ENCODE peak calls at places on chromosomes 6 and 20, in six cellular contexts. E, A, N, P, Q and Y are unnamed samples.

GRCh38 chr6:3311798-3312197 is 53.1 kb downstream of the PSMG4 start:
- DNase-seq in N (no peak), P (no peak), E (no peak), Q (no peak), A (no peak), Y (no peak)

GRCh38 chr6:55046869-55047422 is 127.4 kb upstream of the HCRTR2 start:
- DNase-seq in Q (peak), E (no peak), P (no peak), N (no peak), A (no peak), Y (no peak)

GRCh38 chr6:40528051-40528450 is 59.1 kb downstream of the LRFN2 start:
- DNase-seq in A (no peak), E (no peak), N (no peak), P (no peak), Q (no peak), Y (no peak)

GRCh38 chr6:157246771-157247484 is 76.4 kb downstream of the TMEM242 start:
- DNase-seq in A (no peak), Q (no peak), P (no peak), N (no peak), E (no peak), Y (no peak)

GRCh38 chr6:100346828-100347227 is 117.9 kb downstream of the SIM1 start:
- DNase-seq in P (no peak), Q (no peak), E (no peak), A (no peak), N (no peak), Y (no peak)

GRCh38 chr6:21953831-21954801 is 342.7 kb downstream of the PRL start:
- DNase-seq in E (no peak), P (no peak), Q (peak), N (no peak), A (no peak), Y (no peak)

GRCh38 chr6:125201961-125202729 is 48.6 kb downstream of the TPD52L1 start:
- DNase-seq in E (peak), Q (no peak), P (no peak), N (no peak), A (peak), Y (peak)

GRCh38 chr6:35687658-35688604 is 784 bp downstream of the FKBP5 start:
- DNase-seq in P (peak), E (peak), N (peak), Q (peak), A (peak), Y (peak)

GRCh38 chr20:59945731-59946130 is 5.5 kb downstream of the FAM217B start:
- DNase-seq in A (no peak), E (no peak), P (no peak), Q (no peak), N (no peak), Y (no peak)

GRCh38 chr6:18022398-18023231 is 35.2 kb upstream of the KIF13A start:
- DNase-seq in E (no peak), Q (peak), P (no peak), A (no peak), N (no peak), Y (no peak)

GRCh38 chr20:12414446-12415274 is 497.0 kb downstream of the BTBD3 start:
- DNase-seq in P (no peak), E (no peak), Q (no peak), A (no peak), N (no peak), Y (no peak)

GRCh38 chr6:106807946-106808611 is 166.4 kb downstream of the CD24 start:
- DNase-seq in E (no peak), A (no peak), Q (no peak), N (no peak), P (no peak), Y (no peak)

GRCh38 chr6:116535109-116535508 is 10.4 kb downstream of the TRAPPC3L start:
- DNase-seq in N (no peak), E (no peak), Q (no peak), A (no peak), P (no peak), Y (no peak)

GRCh38 chr6:147063469-147064031 is 140.7 kb upstream of the STXBP5 start:
- DNase-seq in E (no peak), N (no peak), Q (no peak), A (no peak), P (no peak), Y (no peak)

GRCh38 chr20:62358171-62358719 is 8.9 kb downstream of the LAMA5 start:
- DNase-seq in E (peak), Q (no peak), N (no peak), P (no peak), A (peak), Y (peak)

GRCh38 chr20:50124496-50124895 is 11.5 kb upstream of the UBE2V1 start:
- DNase-seq in E (no peak), A (no peak), N (no peak), Q (no peak), P (no peak), Y (peak)

GRCh38 chr20:35311409-35311808 is 19.2 kb upstream of the FAM83C start:
- DNase-seq in E (no peak), Q (no peak), A (no peak), P (no peak), N (no peak), Y (no peak)

GRCh38 chr6:108446629-108447150 is 114.0 kb upstream of the FOXO3 start:
- DNase-seq in A (no peak), Q (no peak), E (no peak), P (no peak), N (no peak), Y (no peak)

GRCh38 chr6:4102687-4103244 is 23.8 kb upstream of the FAM217A start:
- DNase-seq in A (no peak), P (no peak), E (no peak), Q (peak), N (no peak), Y (no peak)

GRCh38 chr20:49647509-49647908 is 66.2 kb downstream of the B4GALT5 start:
- DNase-seq in A (no peak), Q (no peak), E (no peak), P (no peak), N (no peak), Y (no peak)

GRCh38 chr6:39835856-39836442 is 43.8 kb downstream of the DAAM2 start:
- DNase-seq in N (no peak), A (no peak), E (no peak), Q (no peak), P (no peak), Y (no peak)

GRCh38 chr6:42987533-42988451 is 3.4 kb downstream of the PPP2R5D start:
- DNase-seq in P (no peak), A (no peak), Q (no peak), N (no peak), E (no peak), Y (no peak)

GRCh38 chr20:46651091-46651962 is at the start of gene SLC13A3:
- DNase-seq in E (no peak), Q (no peak), P (no peak), N (peak), A (no peak), Y (no peak)

GRCh38 chr6:140264451-140264850 is 890.0 kb upstream of the CITED2 start:
- DNase-seq in N (no peak), Q (no peak), P (no peak), E (no peak), A (no peak), Y (no peak)

GRCh38 chr20:52529856-52530255 is 338.3 kb upstream of the ZFP64 start:
- DNase-seq in P (no peak), N (no peak), E (no peak), Q (no peak), A (no peak), Y (no peak)

GRCh38 chr20:34058831-34059230 is 53.2 kb downstream of the EIF2S2 start:
- DNase-seq in N (no peak), P (no peak), Q (no peak), E (no peak), A (no peak), Y (no peak)

GRCh38 chr20:62141397-62142251 is 1.6 kb downstream of the PSMA7 start:
- DNase-seq in P (no peak), Q (peak), A (no peak), N (no peak), E (no peak), Y (no peak)

GRCh38 chr20:38640486-38640885 is 38.9 kb downstream of the ARHGAP40 start:
- DNase-seq in N (no peak), Q (no peak), A (no peak), P (no peak), E (no peak), Y (no peak)

GRCh38 chr6:3634417-3634816 is 117.1 kb downstream of the PXDC1 start:
- DNase-seq in A (no peak), E (no peak), Q (no peak), P (no peak), N (no peak), Y (no peak)

GRCh38 chr6:63821442-63821841 is 185.8 kb downstream of the PHF3 start:
- DNase-seq in E (no peak), N (no peak), A (no peak), P (no peak), Q (no peak), Y (no peak)

GRCh38 chr6:78599526-78599925 is 267.8 kb upstream of the IRAK1BP1 start:
- DNase-seq in E (no peak), P (no peak), A (no peak), Q (no peak), N (no peak), Y (no peak)

GRCh38 chr20:49572857-49573256 is 4.9 kb upstream of the PTGIS start:
- DNase-seq in A (no peak), E (no peak), N (no peak), Q (no peak), P (no peak), Y (no peak)

GRCh38 chr6:3651698-3652229 is 99.7 kb downstream of the PXDC1 start:
- DNase-seq in P (no peak), A (no peak), E (no peak), Q (no peak), N (no peak), Y (no peak)

GRCh38 chr6:89351632-89352328 is 742 bp downstream of the UBE2J1 start:
- DNase-seq in E (no peak), P (no peak), A (no peak), N (no peak), Q (peak), Y (no peak)

GRCh38 chr20:62291251-62292066 is 11.3 kb upstream of the ADRM1 start:
- DNase-seq in N (no peak), Q (no peak), A (no peak), E (no peak), P (no peak), Y (no peak)

GRCh38 chr20:1895674-1896496 is 678 bp downstream of the SIRPA start:
- DNase-seq in E (no peak), A (peak), N (no peak), P (no peak), Q (no peak), Y (peak)

GRCh38 chr20:42603655-42604054 is 586.1 kb downstream of the PTPRT start:
- DNase-seq in N (no peak), A (no peak), P (no peak), E (no peak), Q (no peak), Y (no peak)

GRCh38 chr6:93424303-93425064 is 5.1 kb upstream of the EPHA7 start:
- DNase-seq in N (no peak), A (no peak), E (no peak), P (no peak), Q (no peak), Y (no peak)

GRCh38 chr6:168126566-168127383 is 47.8 kb upstream of the FRMD1 start:
- DNase-seq in P (no peak), A (no peak), N (peak), E (no peak), Q (no peak), Y (no peak)

GRCh38 chr6:7264686-7265384 is 48.2 kb downstream of the SSR1 start:
- DNase-seq in A (peak), Q (no peak), E (no peak), P (no peak), N (no peak), Y (no peak)